ENCODE peak calls at places on chromosome X, in ten cellular contexts. Q is stimulated activated CD4-positive, alpha-beta T cell treated with anti-CD3 and anti-CD28 coated beads, Interleukin-1b, Interleukin-23, amount 100 ng/mL, for 48 hours; T is kidney tubule cell; Y is NCI-H446; F is HL-60; K is Kasumi-1; O is KBM-7; U is iPS-NIHi11; I is NCI-H1417 treated with DMSO at 0.1 percent for 48 hours; H is left cardiac atrium. L is an unnamed sample.

GRCh38 chrX:11944486-11944885 is 186.4 kb downstream of the MSL3 start:
- DNase-seq in Q (no peak), T (peak), Y (no peak), F (no peak), K (peak), O (no peak), U (peak), I (no peak), H (no peak), L (no peak)

GRCh38 chrX:122641826-122642225 is 542.3 kb upstream of the GRIA3 start:
- DNase-seq in Q (no peak), T (no peak), Y (no peak), F (no peak), K (no peak), O (no peak), U (no peak), I (no peak), H (no peak), L (no peak)

GRCh38 chrX:2541603-2542002 is 40.8 kb upstream of the DHRSX start:
- DNase-seq in Q (no peak), T (no peak), Y (no peak), F (no peak), K (no peak), O (no peak), U (no peak), I (no peak), H (no peak), L (no peak)

GRCh38 chrX:148080593-148080992 is 99.5 kb downstream of the FMR1NB start:
- DNase-seq in Q (no peak), T (no peak), Y (no peak), F (no peak), K (no peak), O (no peak), U (no peak), I (no peak), H (no peak), L (no peak)

GRCh38 chrX:9456250-9457074 is 8.4 kb upstream of the TBL1X start:
- DNase-seq in Q (peak), T (no peak), Y (no peak), F (no peak), K (peak), O (peak), U (no peak), I (no peak), H (no peak), L (no peak)

GRCh38 chrX:30489323-30489722 is 88.2 kb downstream of the TASL start:
- DNase-seq in Q (no peak), T (peak), Y (no peak), F (no peak), K (peak), O (no peak), U (peak), I (no peak), H (no peak), L (no peak)

GRCh38 chrX:30822068-30822671 is 66.9 kb downstream of the TAB3 start:
- DNase-seq in Q (no peak), T (peak), Y (no peak), F (no peak), K (peak), O (peak), U (no peak), I (no peak), H (no peak), L (no peak)

GRCh38 chrX:63784902-63785692 is at the start of gene ARHGEF9:
- DNase-seq in Q (no peak), T (no peak), Y (no peak), F (no peak), K (peak), O (no peak), U (peak), I (no peak), H (peak), L (no peak)

GRCh38 chrX:139890991-139891700 is 41.7 kb downstream of the ATP11C start:
- DNase-seq in Q (no peak), T (peak), Y (no peak), F (no peak), K (no peak), O (peak), U (no peak), I (no peak), H (no peak), L (no peak)

GRCh38 chrX:69320116-69320515 is 154.9 kb upstream of the PJA1 start:
- DNase-seq in Q (no peak), T (no peak), Y (no peak), F (no peak), K (no peak), O (no peak), U (no peak), I (no peak), H (no peak), L (no peak)

GRCh38 chrX:130347336-130347735 is 7.6 kb downstream of the SLC25A14 start:
- DNase-seq in Q (no peak), T (no peak), Y (no peak), F (no peak), K (no peak), O (no peak), U (no peak), I (no peak), H (no peak), L (no peak)

GRCh38 chrX:13216139-13216538 is 103.7 kb downstream of the ATXN3L start:
- DNase-seq in Q (no peak), T (no peak), Y (peak), F (no peak), K (no peak), O (no peak), U (no peak), I (no peak), H (no peak), L (no peak)

GRCh38 chrX:129653985-129654651 is 638 bp downstream of the APLN start:
- DNase-seq in Q (no peak), T (peak), Y (no peak), F (no peak), K (no peak), O (peak), U (peak), I (no peak), H (no peak), L (no peak)

GRCh38 chrX:20829665-20830481 is 544.3 kb upstream of the CNKSR2 start:
- DNase-seq in Q (no peak), T (peak), Y (no peak), F (no peak), K (peak), O (no peak), U (no peak), I (peak), H (no peak), L (no peak)

GRCh38 chrX:40307871-40308270 is 210.1 kb upstream of the BCOR start:
- DNase-seq in Q (no peak), T (no peak), Y (no peak), F (no peak), K (no peak), O (no peak), U (no peak), I (no peak), H (no peak), L (no peak)

GRCh38 chrX:95956780-95957179 is 727.9 kb upstream of the DIAPH2 start:
- DNase-seq in Q (no peak), T (no peak), Y (no peak), F (no peak), K (no peak), O (no peak), U (no peak), I (no peak), H (no peak), L (no peak)

GRCh38 chrX:119008122-119008744 is 33.8 kb downstream of the LONRF3 start:
- DNase-seq in Q (no peak), T (peak), Y (no peak), F (no peak), K (peak), O (peak), U (peak), I (no peak), H (peak), L (no peak)

GRCh38 chrX:149712831-149713230 is 971 bp downstream of the MAGEA11 start:
- DNase-seq in Q (no peak), T (no peak), Y (no peak), F (no peak), K (no peak), O (no peak), U (no peak), I (no peak), H (no peak), L (no peak)